ENCODE peak calls at places on chromosomes 3 and 15, in four cellular contexts. Z, V, B and K are unnamed samples.

GRCh38 chr3:156674911-156675743 is 737 bp downstream of the TIPARP start:
- DNase-seq in Z (peak; percentile 19), V (peak; percentile 42), B (peak; percentile 57), K (peak; percentile 33)

GRCh38 chr3:175434591-175434990 is 575.5 kb downstream of the NAALADL2 start:
- DNase-seq in Z (no peak), V (no peak), B (no peak), K (no peak)

GRCh38 chr3:67646586-67647234 is 7.7 kb downstream of the SUCLG2 start:
- DNase-seq in Z (no peak), V (no peak), B (peak; percentile 31), K (no peak)

GRCh38 chr3:167102071-167102470 is 278.0 kb downstream of the ZBBX start:
- DNase-seq in Z (no peak), V (no peak), B (no peak), K (no peak)

GRCh38 chr15:66946578-66947164 is 118.7 kb upstream of the SMAD3 start:
- DNase-seq in Z (peak; percentile 75), V (peak; percentile 60), B (peak; percentile 45), K (no peak)

GRCh38 chr3:101635954-101636798 is 40.8 kb downstream of the ZBTB11 start:
- DNase-seq in Z (peak; percentile 38), V (peak; percentile 63), B (peak; percentile 10), K (no peak)

GRCh38 chr15:77859491-77860060 is 217.9 kb downstream of the TBC1D2B start:
- DNase-seq in Z (no peak), V (no peak), B (no peak), K (no peak)

GRCh38 chr15:36130641-36131310 is 448.6 kb upstream of the CDIN1 start:
- DNase-seq in Z (no peak), V (no peak), B (no peak), K (no peak)

GRCh38 chr15:52351206-52351907 is 55.8 kb upstream of the MYO5C start:
- DNase-seq in Z (peak; percentile 25), V (no peak), B (peak; percentile 27), K (no peak)

GRCh38 chr3:195451373-195452000 is 8.7 kb upstream of the ACAP2 start:
- DNase-seq in Z (no peak), V (no peak), B (no peak), K (no peak)

GRCh38 chr15:38038659-38039442 is 104.4 kb downstream of the TMCO5A start:
- DNase-seq in Z (peak; percentile 74), V (no peak), B (peak; percentile 58), K (no peak)

GRCh38 chr15:70195808-70196304 is 98.1 kb upstream of the TLE3 start:
- DNase-seq in Z (peak; percentile 96), V (no peak), B (peak; percentile 100), K (peak; percentile 49)

GRCh38 chr3:8625991-8626390 is 18.6 kb downstream of the SSUH2 start:
- DNase-seq in Z (peak; percentile 61), V (no peak), B (no peak), K (no peak)

GRCh38 chr3:170037463-170038433 is at the start of gene GPR160:
- DNase-seq in Z (peak; percentile 38), V (peak; percentile 74), B (peak; percentile 48), K (no peak)

GRCh38 chr3:114809668-114810413 is 337.2 kb downstream of the ZBTB20 start:
- DNase-seq in Z (no peak), V (no peak), B (no peak), K (no peak)

GRCh38 chr15:22735781-22736180 is 50.7 kb upstream of the NIPA1 start:
- DNase-seq in Z (no peak), V (no peak), B (no peak), K (no peak)

GRCh38 chr15:28900041-28900891 is 14.5 kb downstream of the APBA2 start:
- DNase-seq in Z (no peak), V (no peak), B (no peak), K (no peak)

GRCh38 chr3:127820871-127821853 is 1.2 kb downstream of the MGLL start:
- DNase-seq in Z (no peak), V (no peak), B (no peak), K (no peak)

GRCh38 chr15:64144565-64145281 is 6.8 kb upstream of the SNX22 start:
- DNase-seq in Z (no peak), V (no peak), B (no peak), K (no peak)

GRCh38 chr15:60854858-60855568 is 374.1 kb downstream of the RORA start:
- DNase-seq in Z (no peak), V (no peak), B (no peak), K (no peak)

GRCh38 chr3:49649576-49649975 is 24.6 kb upstream of the APEH start:
- DNase-seq in Z (no peak), V (no peak), B (no peak), K (no peak)

GRCh38 chr3:127256872-127257271 is 31.0 kb downstream of the PRR20G start:
- DNase-seq in Z (no peak), V (no peak), B (no peak), K (no peak)

GRCh38 chr15:63056843-63057242 is 14.3 kb downstream of the TPM1 start:
- DNase-seq in Z (no peak), V (no peak), B (no peak), K (no peak)

GRCh38 chr15:80946576-80946975 is 43.0 kb downstream of the MESD start:
- DNase-seq in Z (no peak), V (no peak), B (no peak), K (no peak)

GRCh38 chr15:40340740-40341400 is at the start of gene CCDC9B:
- DNase-seq in Z (peak; percentile 91), V (no peak), B (peak; percentile 69), K (peak; percentile 83)

GRCh38 chr3:160372780-160373179 is 26.2 kb downstream of the IFT80 start:
- DNase-seq in Z (peak; percentile 33), V (no peak), B (no peak), K (no peak)

GRCh38 chr15:71788646-71789579 is 21.4 kb upstream of the NR2E3 start:
- DNase-seq in Z (no peak), V (no peak), B (no peak), K (no peak)

GRCh38 chr15:68113273-68113672 is 59.2 kb downstream of the PIAS1 start:
- DNase-seq in Z (peak; percentile 10), V (no peak), B (no peak), K (no peak)

GRCh38 chr3:249587-250262 is 53.2 kb downstream of the CHL1 start:
- DNase-seq in Z (no peak), V (no peak), B (no peak), K (no peak)

GRCh38 chr3:33046521-33046920 is 50.4 kb downstream of the GLB1 start:
- DNase-seq in Z (no peak), V (no peak), B (no peak), K (no peak)

GRCh38 chr3:47225310-47225906 is 57.2 kb downstream of the KIF9 start:
- DNase-seq in Z (no peak), V (no peak), B (no peak), K (no peak)